ENCODE peak calls at places on chromosomes 2 and 18, in ten cellular contexts. W is activated CD8-positive, alpha-beta memory T cell treated with anti-CD3 and anti-CD28 coated beads for 48 hours; Z is A172; Y is NCI-H2029 treated with DMSO at 0.1 percent for 48 hours; C is mesendoderm; P is cerebellar nuclear complex; R is stimulated activated CD8-positive, alpha-beta memory T cell treated with anti-CD3 and anti-CD28 coated beads, Interleukin-12 subunit alpha, Interleukin-12 subunit beta, amount 100 ng/mL, for 4 hours; Q is stimulated activated CD4-positive, alpha-beta T cell treated with anti-CD3 and anti-CD28 coated beads, Interleukin-2, amount 100 ng/mL, for 48 hours; F is NCI-H1105; D is WTC11. L is an unnamed sample.

GRCh38 chr2:224278531-224278930 is 123.4 kb downstream of the FAM124B start:
- DNase-seq in W (no peak), Z (no peak), Y (no peak), C (no peak), P (no peak), R (no peak), Q (no peak), F (no peak), D (no peak), L (no peak)

GRCh38 chr2:72980535-72981217 is 63.4 kb downstream of the EMX1 start:
- DNase-seq in W (no peak), Z (peak), Y (no peak), C (peak), P (no peak), R (no peak), Q (no peak), F (no peak), D (no peak), L (no peak)

GRCh38 chr2:121529439-121530209 is 1.1 kb upstream of the RNU4ATAC start:
- DNase-seq in W (peak), Z (peak), Y (no peak), C (no peak), P (no peak), R (no peak), Q (no peak), F (peak), D (no peak), L (no peak)

GRCh38 chr18:9734189-9734588 is 26.1 kb downstream of the RAB31 start:
- DNase-seq in W (no peak), Z (no peak), Y (no peak), C (peak), P (no peak), R (no peak), Q (no peak), F (no peak), D (no peak), L (no peak)

GRCh38 chr2:186576614-186577013 is 13.2 kb upstream of the ITGAV start:
- DNase-seq in W (no peak), Z (no peak), Y (no peak), C (no peak), P (no peak), R (no peak), Q (no peak), F (no peak), D (no peak), L (no peak)

GRCh38 chr2:223465793-223466192 is 136.4 kb downstream of the SCG2 start:
- DNase-seq in W (no peak), Z (peak), Y (no peak), C (no peak), P (no peak), R (no peak), Q (no peak), F (no peak), D (no peak), L (no peak)

GRCh38 chr2:178230396-178230795 is 36.1 kb downstream of the OSBPL6 start:
- DNase-seq in W (no peak), Z (no peak), Y (no peak), C (no peak), P (no peak), R (no peak), Q (no peak), F (no peak), D (no peak), L (no peak)

GRCh38 chr2:206986943-206987342 is 47.6 kb downstream of the CPO start:
- DNase-seq in W (no peak), Z (no peak), Y (no peak), C (no peak), P (no peak), R (no peak), Q (no peak), F (no peak), D (no peak), L (no peak)

GRCh38 chr2:211367252-211367651 is 810.9 kb downstream of the CPS1 start:
- DNase-seq in W (no peak), Z (no peak), Y (no peak), C (no peak), P (no peak), R (no peak), Q (no peak), F (no peak), D (no peak), L (no peak)

GRCh38 chr2:38277245-38278119 is 99.6 kb downstream of the ATL2 start:
- DNase-seq in W (no peak), Z (no peak), Y (no peak), C (peak), P (no peak), R (no peak), Q (no peak), F (no peak), D (peak), L (no peak)

GRCh38 chr2:153786016-153786415 is 85.7 kb upstream of the GALNT13 start:
- DNase-seq in W (no peak), Z (no peak), Y (no peak), C (peak), P (no peak), R (no peak), Q (no peak), F (no peak), D (no peak), L (no peak)

GRCh38 chr2:10342245-10342951 is 39.7 kb downstream of the HPCAL1 start:
- DNase-seq in W (no peak), Z (no peak), Y (no peak), C (no peak), P (no peak), R (no peak), Q (no peak), F (no peak), D (no peak), L (no peak)

GRCh38 chr2:2653221-2653620 is 322.1 kb upstream of the MYT1L start:
- DNase-seq in W (no peak), Z (no peak), Y (no peak), C (no peak), P (no peak), R (no peak), Q (no peak), F (no peak), D (no peak), L (no peak)